ENCODE peak calls at places on chromosomes 13 and 19, in five cellular contexts. Q, L, J, F and R are unnamed samples.

GRCh38 chr13:31598990-31599389 is 140.3 kb upstream of the RXFP2 start:
- DNase-seq in Q (no peak), L (no peak), J (no peak), F (no peak), R (no peak)

GRCh38 chr19:41299755-41300089 is 10.2 kb upstream of the CCDC97 start:
- DNase-seq in Q (peak; percentile 87), L (no peak), J (peak; percentile 80), F (no peak), R (peak; percentile 90)

GRCh38 chr13:27857271-27857670 is 62.5 kb upstream of the PDX1 start:
- DNase-seq in Q (no peak), L (no peak), J (no peak), F (no peak), R (no peak)

GRCh38 chr13:38914070-38914469 is 76.6 kb downstream of the STOML3 start:
- DNase-seq in Q (no peak), L (peak; percentile 70), J (no peak), F (no peak), R (no peak)

GRCh38 chr13:98467263-98467985 is 109.5 kb downstream of the STK24 start:
- DNase-seq in Q (no peak), L (no peak), J (no peak), F (no peak), R (no peak)

GRCh38 chr13:106755542-106755941 is 187.6 kb upstream of the ARGLU1 start:
- DNase-seq in Q (no peak), L (no peak), J (no peak), F (no peak), R (no peak)

GRCh38 chr13:24228852-24229458 is 68.4 kb downstream of the SPATA13 start:
- DNase-seq in Q (peak; percentile 81), L (peak; percentile 69), J (no peak), F (peak; percentile 54), R (peak; percentile 84)

GRCh38 chr19:14554382-14554812 is 17.5 kb downstream of the NDUFB7 start:
- DNase-seq in Q (no peak), L (no peak), J (no peak), F (no peak), R (no peak)

GRCh38 chr13:76397413-76397812 is 488.8 kb downstream of the KCTD12 start:
- DNase-seq in Q (no peak), L (no peak), J (no peak), F (no peak), R (no peak)

GRCh38 chr13:80379245-80379644 is 38.3 kb upstream of the SPRY2 start:
- DNase-seq in Q (peak; percentile 48), L (no peak), J (no peak), F (no peak), R (no peak)

GRCh38 chr19:19628499-19629134 is 597 bp upstream of the LPAR2 start:
- DNase-seq in Q (peak; percentile 72), L (peak; percentile 96), J (no peak), F (no peak), R (peak; percentile 86)

GRCh38 chr13:32316030-32316344 is 679 bp downstream of the BRCA2 start:
- DNase-seq in Q (no peak), L (no peak), J (no peak), F (no peak), R (no peak)

DNA sequence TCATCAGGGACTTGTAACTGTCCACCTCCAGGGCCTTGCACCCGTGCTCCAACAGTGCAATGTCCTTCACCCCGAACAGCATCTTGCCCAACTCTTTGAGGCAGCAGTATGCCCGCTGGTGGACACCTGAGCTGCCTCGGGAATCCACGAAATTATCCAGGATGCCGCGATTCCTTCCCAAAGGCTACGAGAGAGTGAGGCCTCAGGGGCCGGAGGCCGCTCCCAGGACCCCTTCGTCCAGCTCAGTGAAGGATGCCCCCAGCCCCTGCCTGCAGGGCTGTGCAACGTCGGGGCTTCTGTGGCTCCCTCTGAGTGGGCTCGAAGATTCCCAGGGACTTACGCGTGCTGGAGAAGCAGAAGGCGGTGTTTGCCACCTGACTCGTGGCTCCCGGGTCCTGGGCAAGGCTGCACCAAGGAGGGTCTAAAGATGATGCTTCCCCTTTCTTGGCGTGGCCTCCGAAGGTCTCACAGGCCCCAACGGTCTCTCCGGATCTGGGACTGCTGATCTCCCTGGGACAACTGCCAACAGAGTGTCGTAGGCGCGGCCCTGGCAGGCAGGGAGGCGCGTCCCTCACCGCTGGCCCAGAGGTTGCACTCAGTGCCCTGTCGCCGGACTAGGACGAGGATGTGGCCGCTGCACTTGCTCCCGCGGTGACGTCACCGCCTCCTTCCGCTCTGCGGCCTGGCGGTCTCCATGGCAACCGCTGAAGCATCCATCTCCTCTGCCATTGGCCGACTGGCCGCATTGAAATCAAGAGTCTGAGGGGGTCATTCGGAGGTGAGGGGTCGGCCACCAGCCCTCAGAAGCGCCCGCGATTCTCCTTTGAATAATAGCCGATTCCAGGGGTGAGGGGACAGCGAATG is at the start of gene PNMA8C:
- DNase-seq in Q (peak; percentile 52), L (peak; percentile 92), J (peak; percentile 74), F (peak; percentile 71), R (peak; percentile 72)
- H3K4me1 ChIP-seq in Q (peaks cover 3% of the 10 kb centered on the region), L (no peaks in the 10 kb centered on the region), J (no peaks in the 10 kb centered on the region), F (peaks cover 19% of the 10 kb centered on the region), R (peaks cover 6% of the 10 kb centered on the region)

DNA sequence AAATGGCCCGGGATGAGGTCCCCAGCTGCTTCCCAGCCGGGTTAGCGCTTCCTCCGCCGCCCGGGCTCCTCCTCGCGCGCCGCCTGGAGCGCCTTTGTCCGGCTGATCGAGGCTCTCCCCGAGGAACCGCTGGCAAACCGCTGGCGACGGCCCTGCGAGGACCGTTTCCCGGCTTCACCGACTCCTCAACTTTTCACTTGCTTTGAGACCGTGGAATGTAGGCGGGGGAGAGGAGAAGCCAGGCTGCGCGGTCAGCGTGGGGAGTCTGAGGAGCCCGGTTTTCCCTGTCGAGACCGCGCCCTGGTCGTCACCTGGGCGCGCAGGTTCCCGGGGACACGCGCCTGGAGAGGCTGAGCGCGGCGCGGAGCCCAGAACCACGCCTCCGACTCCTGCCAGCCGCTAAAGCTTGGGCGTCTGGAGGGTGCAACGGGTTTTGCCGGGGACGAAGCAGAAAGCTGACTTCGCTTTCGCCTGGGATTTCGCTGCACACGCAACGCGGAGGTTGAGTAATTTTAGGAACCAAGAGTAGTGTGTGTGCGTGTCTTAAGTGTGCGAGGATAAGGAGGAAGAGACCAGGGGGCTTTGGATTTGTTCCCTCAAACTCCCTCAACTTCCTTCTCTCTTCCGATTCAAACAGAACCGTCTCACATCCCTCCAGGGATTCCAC is 7.3 kb upstream of the DGKH start:
- DNase-seq in Q (peak; percentile 46), L (peak; percentile 81), J (peak; percentile 50), F (peak; percentile 55), R (peak; percentile 63)
- H3K4me1 ChIP-seq in Q (peaks cover 3% of the 10 kb centered on the region), L (no peaks in the 10 kb centered on the region), J (no peaks in the 10 kb centered on the region), F (peaks cover 13% of the 10 kb centered on the region), R (peaks cover under 1% of the 10 kb centered on the region)

GRCh38 chr19:38656171-38656981 is 8.9 kb downstream of the ACTN4 start:
- DNase-seq in Q (peak; percentile 68), L (no peak), J (no peak), F (no peak), R (peak; percentile 91)
- H3K4me1 ChIP-seq in Q (peaks cover 57% of the 10 kb centered on the region), L (peaks cover 24% of the 10 kb centered on the region), J (peaks cover 95% of the 10 kb centered on the region), F (peaks cover 18% of the 10 kb centered on the region), R (peaks cover 78% of the 10 kb centered on the region)

GRCh38 chr13:93422980-93423554 is 196.5 kb downstream of the GPC6 start:
- DNase-seq in Q (peak; percentile 86), L (no peak), J (no peak), F (no peak), R (peak; percentile 21)
- H3K4me1 ChIP-seq in Q (no peaks in the 10 kb centered on the region), L (no peaks in the 10 kb centered on the region), J (no peaks in the 10 kb centered on the region), F (no peaks in the 10 kb centered on the region), R (no peaks in the 10 kb centered on the region)

DNA sequence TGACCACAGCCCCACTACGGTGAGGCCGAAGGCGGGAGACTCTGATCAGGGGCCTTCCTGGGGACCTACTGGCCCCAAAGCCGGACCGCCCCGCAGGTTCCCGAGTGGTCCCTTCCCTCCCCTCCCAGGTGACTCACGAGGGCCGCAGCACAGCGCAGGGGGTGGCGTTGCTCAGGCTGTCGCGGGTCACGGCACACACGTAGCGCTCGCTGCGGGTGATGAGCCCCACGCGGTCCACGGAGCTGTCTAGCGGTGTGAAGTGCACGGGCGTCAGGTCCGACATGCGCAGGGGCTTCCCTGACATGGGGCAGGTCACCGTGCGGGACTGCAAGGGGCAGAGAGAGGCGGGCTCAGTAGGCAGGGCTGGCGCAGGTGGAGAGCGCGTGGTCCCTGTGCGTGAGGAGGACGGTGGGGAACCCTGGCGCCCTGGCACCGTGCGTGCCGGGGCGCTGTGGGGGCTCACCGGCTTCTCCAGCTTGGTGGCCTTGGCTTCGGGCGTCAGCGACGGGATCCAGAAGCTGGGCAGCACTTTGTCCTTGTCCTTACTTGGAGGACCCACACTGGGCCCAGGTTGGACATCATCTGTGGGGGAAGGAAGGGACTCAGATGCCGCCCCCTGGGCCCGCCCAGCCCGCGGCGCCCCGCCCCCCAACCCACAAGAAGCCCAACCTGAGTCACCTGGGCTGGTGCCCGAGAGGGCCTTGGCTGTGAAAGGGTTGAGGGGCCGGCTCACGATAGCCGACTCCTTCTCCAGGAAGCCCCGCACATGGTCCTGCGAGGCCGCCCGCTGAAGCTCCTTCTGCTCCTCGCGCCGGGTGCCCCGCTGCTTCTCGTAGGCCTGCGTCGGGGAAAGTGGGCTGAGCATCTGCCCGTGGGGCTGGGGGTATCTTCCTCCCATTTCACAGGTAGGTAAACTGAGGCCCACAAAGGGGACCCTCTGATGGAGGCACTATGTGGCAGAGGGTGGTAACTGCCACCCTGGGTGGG is 23.7 kb downstream of the NOSIP start:
- DNase-seq in Q (no peak), L (peak; percentile 92), J (peak; percentile 28), F (no peak), R (peak; percentile 11)
- H3K4me1 ChIP-seq in Q (peaks cover 4% of the 10 kb centered on the region), L (no peaks in the 10 kb centered on the region), J (peaks cover 23% of the 10 kb centered on the region), F (peaks cover 39% of the 10 kb centered on the region), R (peaks cover 9% of the 10 kb centered on the region)

GRCh38 chr19:35076026-35076370 is 34.5 kb downstream of the HPN start:
- DNase-seq in Q (no peak), L (no peak), J (no peak), F (no peak), R (no peak)
- H3K4me1 ChIP-seq in Q (no peaks in the 10 kb centered on the region), L (no peaks in the 10 kb centered on the region), J (no peaks in the 10 kb centered on the region), F (peaks cover 32% of the 10 kb centered on the region), R (no peaks in the 10 kb centered on the region)

DNA sequence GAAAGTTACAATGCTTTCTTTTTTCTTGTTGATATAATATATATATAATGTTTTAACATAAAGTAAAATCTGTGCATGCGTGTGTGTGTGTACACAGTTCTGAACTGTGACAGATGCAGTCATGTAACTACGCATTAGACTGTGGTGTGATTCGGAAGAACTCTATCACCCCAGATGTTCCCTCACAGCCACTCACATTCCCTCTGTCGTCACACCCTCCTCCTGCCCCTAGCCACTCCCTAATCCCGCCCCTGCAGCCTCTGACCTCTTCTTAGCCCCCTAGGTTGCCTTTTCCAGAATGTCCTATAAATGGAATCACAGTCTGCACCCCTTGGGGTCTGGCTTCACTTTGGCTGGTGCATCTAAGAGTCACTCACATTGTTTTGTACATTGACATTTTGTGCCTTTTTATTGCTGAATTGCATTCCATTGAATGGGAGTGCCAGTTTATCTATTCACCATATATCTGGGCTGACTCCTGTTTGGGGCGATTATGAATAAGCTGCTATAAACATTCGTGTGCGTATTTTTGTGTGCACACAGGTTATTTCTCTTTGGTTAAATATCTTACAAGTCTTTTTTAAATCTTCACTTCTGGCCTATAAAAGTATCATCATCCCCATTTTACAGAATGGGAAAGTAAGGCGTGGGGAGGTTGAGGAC is 20.4 kb downstream of the DHRS12 start:
- DNase-seq in Q (no peak), L (no peak), J (no peak), F (peak; percentile 12), R (no peak)
- H3K4me1 ChIP-seq in Q (peaks cover 8% of the 10 kb centered on the region), L (peaks cover 6% of the 10 kb centered on the region), J (peaks cover 8% of the 10 kb centered on the region), F (peaks cover 5% of the 10 kb centered on the region), R (peaks cover 11% of the 10 kb centered on the region)

GRCh38 chr19:4986471-4986888 is 17.6 kb downstream of the KDM4B start:
- DNase-seq in Q (no peak), L (no peak), J (no peak), F (no peak), R (no peak)
- H3K4me1 ChIP-seq in Q (peaks cover 16% of the 10 kb centered on the region), L (peaks cover 10% of the 10 kb centered on the region), J (peaks cover 69% of the 10 kb centered on the region), F (peaks cover 53% of the 10 kb centered on the region), R (peaks cover 62% of the 10 kb centered on the region)